ENCODE peak calls at places on chromosomes 12 and 14, in five cellular contexts. One of them, this sample, is unnamed.
A peak's percentile ranks its signal among the peaks of the same experiment; 100 is the strongest.

GRCh38 chr12:112907415-112908157 is 824 bp downstream of the OAS1 start:
- DNase-seq in IMR-90: no peak
- DNase-seq in WTC11: no peak
- DNase-seq in fibroblast of the aortic adventitia: no peak
- DNase-seq in gastrocnemius medialis: no peak
- DNase-seq in this sample: no peak

GRCh38 chr12:234891-235415 is 21.0 kb upstream of the SLC6A12 start:
- DNase-seq in IMR-90: no peak
- DNase-seq in fibroblast of the aortic adventitia: no peak
- DNase-seq in WTC11: no peak
- DNase-seq in gastrocnemius medialis: no peak
- DNase-seq in this sample: no peak

GRCh38 chr14:98130691-98131090 is 1141.3 kb downstream of the BCL11B start:
- DNase-seq in WTC11: no peak
- DNase-seq in fibroblast of the aortic adventitia: no peak
- DNase-seq in IMR-90: no peak
- DNase-seq in gastrocnemius medialis: no peak
- DNase-seq in this sample: no peak

GRCh38 chr14:101109981-101110728 is 206.6 kb upstream of the RTL1 start:
- DNase-seq in fibroblast of the aortic adventitia: no peak
- DNase-seq in gastrocnemius medialis: no peak
- DNase-seq in IMR-90: no peak
- DNase-seq in WTC11: no peak
- DNase-seq in this sample: no peak

GRCh38 chr12:93092559-93092945 is 163.5 kb upstream of the EEA1 start:
- DNase-seq in WTC11: no peak
- DNase-seq in fibroblast of the aortic adventitia: no peak
- DNase-seq in gastrocnemius medialis: no peak
- DNase-seq in IMR-90: no peak
- DNase-seq in this sample: no peak

GRCh38 chr12:104673294-104674062 is 216.7 kb downstream of the CHST11 start:
- DNase-seq in fibroblast of the aortic adventitia: peak; percentile 93
- DNase-seq in WTC11: no peak
- DNase-seq in gastrocnemius medialis: no peak
- DNase-seq in IMR-90: no peak
- DNase-seq in this sample: peak; percentile 86

GRCh38 chr14:71380271-71380670 is 473.0 kb downstream of the PCNX1 start:
- DNase-seq in WTC11: no peak
- DNase-seq in IMR-90: peak; percentile 47
- DNase-seq in fibroblast of the aortic adventitia: peak; percentile 89
- DNase-seq in gastrocnemius medialis: no peak
- DNase-seq in this sample: peak; percentile 93

GRCh38 chr12:90575995-90576394 is 379.0 kb downstream of the CCER1 start:
- DNase-seq in WTC11: no peak
- DNase-seq in fibroblast of the aortic adventitia: no peak
- DNase-seq in IMR-90: no peak
- DNase-seq in gastrocnemius medialis: no peak
- DNase-seq in this sample: no peak

GRCh38 chr12:5348491-5348890 is 83.4 kb upstream of the NTF3 start:
- DNase-seq in IMR-90: no peak
- DNase-seq in WTC11: no peak
- DNase-seq in fibroblast of the aortic adventitia: no peak
- DNase-seq in gastrocnemius medialis: no peak
- DNase-seq in this sample: no peak

GRCh38 chr12:39905152-39905551 is 200.7 kb downstream of the SLC2A13 start:
- DNase-seq in gastrocnemius medialis: peak; percentile 50
- DNase-seq in IMR-90: peak; percentile 22
- DNase-seq in fibroblast of the aortic adventitia: peak; percentile 73
- DNase-seq in WTC11: no peak
- DNase-seq in this sample: peak; percentile 16

GRCh38 chr14:33254876-33255275 is 316.2 kb downstream of the NPAS3 start:
- DNase-seq in gastrocnemius medialis: no peak
- DNase-seq in WTC11: no peak
- DNase-seq in fibroblast of the aortic adventitia: peak; percentile 0
- DNase-seq in IMR-90: no peak
- DNase-seq in this sample: peak; percentile 28

GRCh38 chr12:101200824-101201223 is 9.2 kb downstream of the SLC5A8 start:
- DNase-seq in WTC11: no peak
- DNase-seq in IMR-90: no peak
- DNase-seq in gastrocnemius medialis: no peak
- DNase-seq in fibroblast of the aortic adventitia: no peak
- DNase-seq in this sample: no peak

GRCh38 chr14:53273671-53274072 is 120.5 kb upstream of the DDHD1 start:
- DNase-seq in fibroblast of the aortic adventitia: peak; percentile 9
- DNase-seq in gastrocnemius medialis: no peak
- DNase-seq in WTC11: no peak
- DNase-seq in IMR-90: peak; percentile 10
- DNase-seq in this sample: peak; percentile 72

GRCh38 chr12:132408626-132409494 is 79.5 kb upstream of the GALNT9 start:
- DNase-seq in IMR-90: no peak
- DNase-seq in fibroblast of the aortic adventitia: no peak
- DNase-seq in gastrocnemius medialis: no peak
- DNase-seq in WTC11: no peak
- DNase-seq in this sample: no peak

GRCh38 chr14:23624830-23625404 is 11.2 kb upstream of the DHRS2 start:
- DNase-seq in WTC11: no peak
- DNase-seq in IMR-90: no peak
- DNase-seq in gastrocnemius medialis: no peak
- DNase-seq in fibroblast of the aortic adventitia: no peak
- DNase-seq in this sample: no peak

GRCh38 chr12:52382854-52383253 is 2.6 kb downstream of the KRT84 start:
- DNase-seq in WTC11: no peak
- DNase-seq in gastrocnemius medialis: no peak
- DNase-seq in fibroblast of the aortic adventitia: no peak
- DNase-seq in IMR-90: no peak
- DNase-seq in this sample: no peak

GRCh38 chr14:78606111-78606510 is 435.9 kb downstream of the NRXN3 start:
- DNase-seq in fibroblast of the aortic adventitia: peak; percentile 93
- DNase-seq in IMR-90: peak; percentile 75
- DNase-seq in WTC11: no peak
- DNase-seq in gastrocnemius medialis: no peak
- DNase-seq in this sample: peak; percentile 53

GRCh38 chr12:8038659-8039114 is 6.2 kb downstream of the FOXJ2 start:
- DNase-seq in gastrocnemius medialis: peak; percentile 72
- DNase-seq in WTC11: peak; percentile 69
- DNase-seq in IMR-90: peak; percentile 72
- DNase-seq in fibroblast of the aortic adventitia: peak; percentile 65
- DNase-seq in this sample: peak; percentile 51

This sample was measured in fibroblast of pulmonary artery.